ENCODE peak calls at places on chromosomes 16 and 17, in nine cellular contexts. W is brain microvascular endothelial cell; P is lung; X is CD4-positive, alpha-beta T cell; A is WTC11; Y is cardiac fibroblast; F is psoas muscle; K is tibial nerve; B is omental fat pad. V is an unnamed sample.

GRCh38 chr17:30449480-30449879 is 27.7 kb upstream of the GOSR1 start:
- DNase-seq in P (no peak), A (no peak), Y (peak), B (no peak), W (no peak), X (no peak), K (no peak), F (no peak), V (no peak)

GRCh38 chr17:83136931-83137330 is 57.5 kb downstream of the METRNL start:
- DNase-seq in Y (no peak), K (no peak), F (no peak), P (no peak), W (no peak), B (no peak), A (no peak), X (no peak), V (no peak)

GRCh38 chr17:58487589-58488427 is at the start of gene HSF5:
- DNase-seq in P (no peak), X (peak), K (no peak), B (no peak), A (peak), F (peak), W (no peak), Y (peak), V (no peak)

GRCh38 chr16:49859139-49859947 is 3.4 kb upstream of the ZNF423 start:
- DNase-seq in F (peak), W (no peak), K (no peak), P (peak), B (no peak), Y (peak), X (no peak), A (peak), V (peak)

GRCh38 chr17:6507535-6507934 is 48.8 kb downstream of the PITPNM3 start:
- DNase-seq in X (no peak), F (no peak), Y (peak), B (no peak), K (no peak), W (peak), A (no peak), P (no peak), V (no peak)

GRCh38 chr17:3556239-3556904 is 1.2 kb downstream of the TRPV3 start:
- DNase-seq in P (no peak), Y (no peak), X (no peak), K (no peak), W (no peak), F (no peak), B (no peak), A (no peak), V (no peak)

GRCh38 chr17:63954402-63955063 is 18.2 kb downstream of the SCN4A start:
- DNase-seq in A (no peak), X (peak), P (no peak), Y (no peak), F (peak), K (no peak), W (no peak), B (no peak), V (no peak)

GRCh38 chr17:41308918-41309359 is at the start of gene KRTAP16-1:
- DNase-seq in X (peak), K (no peak), F (no peak), W (no peak), A (no peak), B (no peak), P (no peak), Y (no peak), V (no peak)

GRCh38 chr17:33234930-33235685 is 58.0 kb downstream of the ASIC2 start:
- DNase-seq in X (no peak), A (no peak), P (peak), F (peak), B (peak), K (peak), Y (peak), W (peak), V (no peak)

GRCh38 chr17:76727745-76728456 is 1.3 kb downstream of the METTL23 start:
- DNase-seq in B (no peak), A (no peak), X (no peak), F (no peak), P (no peak), Y (peak), W (no peak), K (no peak), V (no peak)

GRCh38 chr16:68470461-68471150 is 22.3 kb upstream of the SMPD3 start:
- DNase-seq in Y (no peak), B (no peak), P (no peak), A (no peak), W (no peak), F (peak), X (no peak), K (no peak), V (no peak)

GRCh38 chr17:29595107-29595942 is 2.4 kb downstream of the ANKRD13B start:
- DNase-seq in B (no peak), Y (no peak), P (no peak), X (no peak), K (no peak), A (no peak), W (no peak), F (no peak), V (peak)

GRCh38 chr17:82297804-82298537 is 19.4 kb downstream of the CD7 start:
- DNase-seq in X (peak), W (peak), F (peak), P (peak), Y (peak), B (peak), K (peak), A (no peak), V (peak)

GRCh38 chr17:76957600-76958464 is 89.6 kb downstream of the MGAT5B start:
- DNase-seq in P (no peak), X (no peak), W (peak), B (no peak), Y (no peak), F (no peak), K (no peak), A (no peak), V (no peak)

GRCh38 chr17:40678902-40679522 is 14.0 kb upstream of the KRT222 start:
- DNase-seq in F (no peak), K (no peak), X (no peak), P (no peak), Y (no peak), W (no peak), A (no peak), B (no peak), V (no peak)

GRCh38 chr16:86517652-86518258 is 7.4 kb downstream of the FOXF1 start:
- DNase-seq in A (peak), Y (peak), F (peak), B (no peak), K (peak), X (no peak), P (peak), W (peak), V (peak)

GRCh38 chr16:67326472-67327309 is at the start of the genes KCTD19 and LRRC36:
- DNase-seq in B (peak), X (no peak), P (peak), K (no peak), F (peak), W (no peak), Y (no peak), A (peak), V (peak)

GRCh38 chr16:12188674-12189249 is 212.2 kb downstream of the SNX29 start:
- DNase-seq in F (no peak), Y (peak), K (no peak), P (no peak), B (no peak), X (no peak), W (no peak), A (no peak), V (no peak)

GRCh38 chr16:54424043-54424451 is 137.5 kb upstream of the IRX3 start:
- DNase-seq in P (no peak), F (no peak), K (no peak), Y (no peak), B (no peak), A (no peak), W (no peak), X (no peak), V (no peak)

GRCh38 chr16:3171181-3171854 is 16.7 kb upstream of the OR1F1 start:
- DNase-seq in W (no peak), Y (no peak), A (peak), F (no peak), K (no peak), X (no peak), P (no peak), B (no peak), V (no peak)

GRCh38 chr16:13961099-13961811 is 41.3 kb downstream of the ERCC4 start:
- DNase-seq in Y (peak), X (no peak), K (no peak), P (no peak), A (no peak), W (peak), B (no peak), F (no peak), V (no peak)

GRCh38 chr17:70084476-70084875 is 9.5 kb downstream of the KCNJ16 start:
- DNase-seq in B (no peak), X (no peak), Y (no peak), F (no peak), P (no peak), W (no peak), K (no peak), A (no peak), V (no peak)

DNA sequence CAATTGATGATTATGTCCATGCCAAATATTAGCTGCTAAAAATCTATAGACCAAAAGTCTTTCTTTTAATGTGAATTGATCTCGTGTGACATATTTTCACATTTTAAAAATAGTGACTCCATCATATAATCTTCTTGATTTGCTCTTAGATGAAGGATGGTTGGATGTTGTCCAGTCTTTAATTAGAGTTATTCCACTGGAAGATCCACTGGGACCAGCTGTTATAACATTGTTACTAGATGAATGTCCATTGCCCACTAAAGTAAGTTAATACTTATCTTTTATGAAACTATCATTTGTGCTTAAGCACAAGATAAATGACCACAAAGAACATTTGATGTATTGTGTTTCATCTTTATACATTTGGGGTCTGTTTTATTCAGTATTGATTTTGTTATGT is 22.8 kb downstream of the RSPRY1 start:
- DNase-seq in K (no peak), W (no peak), A (no peak), X (no peak), P (no peak), Y (no peak), B (no peak), F (no peak), V (no peak)
- TF ChIP-seq CTCF in K (no peak), W (no peak), A (no peak), X (no peak), P (no peak), Y (no peak), B (no peak), F (no peak), V (no peak)

GRCh38 chr17:27430383-27430840 is 25.8 kb upstream of the KSR1 start:
- DNase-seq in F (no peak), K (no peak), A (no peak), Y (no peak), P (no peak), W (no peak), X (no peak), B (no peak), V (no peak)
- TF ChIP-seq CTCF in F (no peak), K (no peak), A (no peak), Y (no peak), P (no peak), W (no peak), X (no peak), B (no peak), V (no peak)

GRCh38 chr16:56029026-56029425 is 153.9 kb upstream of the CES5A start:
- DNase-seq in W (no peak), P (no peak), Y (no peak), X (no peak), K (no peak), A (no peak), F (no peak), B (no peak), V (no peak)
- TF ChIP-seq CTCF in W (no peak), P (no peak), Y (no peak), X (no peak), K (no peak), A (no peak), F (no peak), B (no peak), V (no peak)

DNA sequence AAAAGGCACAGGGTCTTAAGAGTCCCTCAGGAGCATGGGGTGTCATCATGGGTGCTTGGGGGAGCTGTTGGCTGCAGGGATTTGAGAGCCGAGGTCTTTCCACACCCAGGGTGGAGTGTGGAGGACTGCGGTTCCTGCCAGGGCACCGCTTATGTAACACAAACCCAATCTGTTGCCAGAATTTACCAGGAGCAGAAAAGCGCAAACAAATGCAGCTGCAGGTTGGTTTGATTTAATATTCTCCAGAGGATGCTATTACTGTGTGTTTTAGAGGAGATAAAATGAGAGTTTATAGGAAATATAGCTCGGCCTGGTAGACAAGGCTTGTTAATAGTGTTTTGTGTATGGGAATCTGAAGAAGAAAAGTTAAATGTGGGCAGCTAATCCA is 174.5 kb downstream of the KATNIP start:
- DNase-seq in Y (peak), A (no peak), B (no peak), P (no peak), X (no peak), K (no peak), W (no peak), F (no peak), V (peak)
- TF ChIP-seq CTCF in Y (no peak), A (no peak), B (no peak), P (no peak), X (no peak), K (no peak), W (no peak), F (no peak), V (no peak)

DNA sequence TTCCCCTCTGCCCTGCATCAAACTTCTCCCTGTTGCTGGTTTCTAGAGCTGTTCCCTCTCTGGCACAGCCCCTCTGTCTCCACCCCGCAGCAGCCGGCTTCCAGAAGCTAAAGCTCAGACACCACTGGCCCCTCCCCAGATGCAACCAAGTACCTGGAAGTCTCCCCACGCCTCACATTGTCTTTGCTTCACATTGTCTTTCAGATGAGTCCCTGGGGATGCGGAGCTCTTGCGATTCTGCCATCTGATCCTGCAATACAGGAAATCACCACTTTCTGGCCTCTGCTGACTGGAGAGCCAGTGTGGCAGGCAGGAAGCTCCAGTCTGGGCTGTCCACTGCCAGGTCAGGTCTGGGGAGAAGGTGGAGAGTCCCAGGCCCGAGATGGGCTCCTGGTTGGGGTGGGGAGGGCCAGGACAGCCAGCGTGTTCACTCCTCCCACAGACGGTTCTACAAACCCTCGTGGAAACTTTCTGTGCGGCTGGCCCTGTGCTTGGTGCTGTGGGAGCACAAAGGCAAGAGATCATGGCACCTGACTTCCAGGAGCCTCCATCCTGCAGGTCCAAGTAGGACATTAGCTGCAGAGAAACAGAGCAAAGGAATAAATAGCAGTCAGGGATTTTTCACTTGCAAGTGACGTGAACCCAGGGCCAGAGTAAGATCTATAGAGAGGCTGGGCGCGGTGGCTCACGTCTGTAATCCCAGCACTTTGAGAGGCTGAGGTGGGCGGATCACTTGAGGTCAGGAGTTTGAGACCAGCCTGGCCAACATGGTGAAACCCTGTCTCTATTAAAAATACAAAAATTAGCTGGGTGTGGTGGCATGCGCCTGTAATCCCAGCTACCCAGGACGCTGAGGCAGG is 47.9 kb upstream of the MAP3K14 start:
- DNase-seq in Y (peak), K (peak), B (peak), F (no peak), A (peak), P (no peak), W (peak), X (no peak), V (no peak)
- TF ChIP-seq CTCF in Y (no peak), K (no peak), B (no peak), F (no peak), A (no peak), P (no peak), W (peak), X (no peak), V (no peak)